ENCODE peak calls at places on chromosomes 5 and 9, in four cellular contexts. X is mucosa of descending colon, P is GM23338, R is pancreas. N is an unnamed sample. For H3K36me3, the result is how much of the 10 kb centered on the place peaks cover.

GRCh38 chr9:132036521-132036920 is 43.1 kb downstream of the MED27 start:
- DNase-seq in X (no peak), P (no peak), R (no peak), N (no peak)

GRCh38 chr9:120892748-120893584 is 16.0 kb upstream of the PHF19 start:
- DNase-seq in X (no peak), P (no peak), R (no peak), N (no peak)

GRCh38 chr9:127122176-127123151 is at the start of gene ANGPTL2:
- DNase-seq in X (peak), P (peak), R (peak), N (peak)

GRCh38 chr5:6236858-6237481 is 141.4 kb downstream of the MED10 start:
- DNase-seq in X (no peak), P (no peak), R (no peak), N (no peak)

GRCh38 chr9:129501771-129502324 is 119.1 kb downstream of the C9orf50 start:
- DNase-seq in X (no peak), P (no peak), R (peak), N (no peak)

GRCh38 chr9:14246951-14247350 is 67.0 kb downstream of the NFIB start:
- DNase-seq in X (no peak), P (no peak), R (no peak), N (no peak)

GRCh38 chr9:75962186-75963036 is 71.9 kb downstream of the PCSK5 start:
- DNase-seq in X (peak), P (no peak), R (peak), N (no peak)

GRCh38 chr9:38319496-38320173 is 72.9 kb upstream of the ALDH1B1 start:
- DNase-seq in X (no peak), P (no peak), R (no peak), N (no peak)

GRCh38 chr5:133113331-133114061 is 61.7 kb downstream of the HSPA4 start:
- DNase-seq in X (no peak), P (no peak), R (no peak), N (no peak)

GRCh38 chr5:111553889-111554288 is 41.6 kb upstream of the STARD4 start:
- DNase-seq in X (no peak), P (no peak), R (no peak), N (no peak)

GRCh38 chr5:122948319-122948718 is 88.2 kb downstream of the PPIC start:
- DNase-seq in X (no peak), P (no peak), R (no peak), N (no peak)

GRCh38 chr9:116116411-116116810 is 37.2 kb upstream of the PAPPA start:
- DNase-seq in X (no peak), P (no peak), R (no peak), N (no peak)

GRCh38 chr9:85900504-85901201 is 40.3 kb upstream of the NAA35 start:
- DNase-seq in X (no peak), P (peak), R (no peak), N (peak)

GRCh38 chr9:13447551-13448422 is 168.3 kb upstream of the MPDZ start:
- DNase-seq in X (no peak), P (no peak), R (no peak), N (no peak)

GRCh38 chr5:111755264-111755941 is 1.6 kb downstream of the NREP start:
- DNase-seq in X (no peak), P (no peak), R (no peak), N (no peak)

GRCh38 chr5:108858959-108859358 is 111.3 kb downstream of the FER start:
- DNase-seq in X (no peak), P (no peak), R (no peak), N (no peak)

GRCh38 chr5:161400583-161400982 is 145.9 kb downstream of the GABRB2 start:
- DNase-seq in X (no peak), P (no peak), R (no peak), N (no peak)

GRCh38 chr9:117704597-117704996 is 394 bp downstream of the TLR4 start:
- DNase-seq in X (no peak), P (no peak), R (no peak), N (no peak)

GRCh38 chr5:154783774-154784460 is 28.7 kb downstream of the LARP1 start:
- DNase-seq in X (no peak), P (no peak), R (no peak), N (peak)
- H3K36me3 ChIP-seq in X (under half), P (under half), R (under half), N (under half)

GRCh38 chr5:10432059-10433008 is 9.3 kb upstream of the ROPN1L start:
- DNase-seq in X (no peak), P (no peak), R (no peak), N (no peak)

GRCh38 chr5:10431408-10431807 is 10.3 kb upstream of the ROPN1L start:
- DNase-seq in X (no peak), P (no peak), R (no peak), N (no peak)

GRCh38 chr5:10439692-10440091 is 2.0 kb upstream of the ROPN1L start:
- DNase-seq in X (no peak), P (no peak), R (no peak), N (no peak)

GRCh38 chr5:10438301-10438700 is 3.4 kb upstream of the ROPN1L start:
- DNase-seq in X (no peak), P (no peak), R (no peak), N (no peak)

DNA sequence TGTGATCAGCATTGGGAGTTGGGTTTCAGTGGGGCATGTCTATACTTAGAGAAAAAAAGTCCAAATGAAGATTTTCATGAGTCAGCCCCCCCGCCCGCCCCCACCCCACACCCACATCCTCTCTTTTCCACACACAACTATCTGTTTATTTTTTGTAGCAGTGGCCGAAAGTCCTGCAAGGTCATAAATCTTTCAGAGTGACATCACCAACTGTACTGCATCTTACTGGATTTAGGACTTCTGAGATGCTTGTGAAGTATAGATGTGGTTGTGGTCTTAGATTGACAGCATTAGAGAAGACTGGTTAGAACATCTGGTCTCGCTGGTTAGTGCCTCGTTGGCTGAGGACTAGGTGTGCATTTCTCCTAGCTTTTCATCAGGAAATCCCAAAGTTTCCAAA is 7.3 kb upstream of the ROPN1L start:
- DNase-seq in X (no peak), P (no peak), R (no peak), N (no peak)
- H3K36me3 ChIP-seq in X (under half), P (under half), R (under half), N (under half)

GRCh38 chr5:175517824-175518450 is 39.6 kb downstream of the SFXN1 start:
- DNase-seq in X (no peak), P (no peak), R (no peak), N (no peak)
- H3K36me3 ChIP-seq in X (under half), P (under half), R (under half), N (under half)

DNA sequence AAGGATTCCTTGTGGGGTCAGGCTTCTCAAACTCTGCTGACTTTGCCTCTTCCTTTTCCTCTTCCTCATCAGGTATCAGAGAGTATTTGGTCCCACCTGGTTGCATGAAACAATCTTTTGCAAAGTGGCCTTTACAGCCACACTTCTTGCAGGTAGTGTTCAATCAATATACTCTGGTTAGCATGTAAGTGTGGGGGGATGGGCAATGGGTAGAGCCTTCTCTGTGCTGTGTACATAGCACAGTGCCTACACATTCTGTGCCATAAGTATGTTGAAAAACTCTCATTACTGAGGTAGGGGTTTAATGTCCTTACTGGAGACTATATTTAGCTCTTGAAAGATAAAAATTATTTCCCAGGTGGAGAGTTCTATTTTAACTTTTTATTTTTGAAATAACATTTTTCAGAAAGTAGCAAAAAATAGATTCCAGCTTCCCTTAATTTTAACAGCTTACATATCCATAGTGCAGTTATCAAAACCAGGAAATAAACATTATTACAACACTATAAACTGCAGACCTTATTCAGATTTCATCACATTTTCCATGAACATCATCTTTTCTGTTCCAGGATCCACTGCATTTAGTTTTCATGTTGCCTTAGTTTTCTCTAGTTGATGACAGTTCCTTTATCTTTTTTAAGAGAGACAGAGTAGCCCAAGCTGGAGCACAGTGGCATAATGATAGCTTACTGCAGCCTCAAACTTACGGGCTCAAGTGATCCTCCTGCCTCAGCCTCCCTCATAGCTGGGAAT is 15.1 kb downstream of the TTC1 start:
- DNase-seq in X (no peak), P (no peak), R (no peak), N (no peak)
- H3K36me3 ChIP-seq in X (under half), P (under half), R (under half), N (under half)

DNA sequence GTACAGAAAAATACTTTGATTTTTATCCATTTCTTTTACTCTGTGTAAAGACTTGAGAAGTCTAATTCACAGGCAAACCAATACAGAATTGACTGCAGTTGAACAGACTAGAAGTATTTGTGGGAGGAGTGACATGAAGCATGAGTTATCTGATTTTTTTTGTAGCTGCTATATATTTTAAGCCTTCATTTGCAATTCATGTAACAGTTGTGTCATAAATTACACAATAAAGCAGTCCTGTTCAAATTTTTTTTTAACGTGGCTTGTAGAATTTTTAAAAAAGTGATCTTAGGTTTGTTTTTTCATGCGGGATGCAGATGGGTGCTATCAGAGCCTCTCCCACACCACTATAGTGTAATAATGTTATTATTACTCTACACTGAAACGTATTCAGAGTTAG is 2.9 kb upstream of the MAML1 start:
- DNase-seq in X (no peak), P (no peak), R (no peak), N (no peak)
- H3K36me3 ChIP-seq in X (under half), P (under half), R (under half), N (under half)

N was measured in mesendoderm.